ENCODE peak calls at places on chromosomes 7 and 10, in nine cellular contexts. Z, O, V, F, Y, U, G, Q and M are unnamed samples.

GRCh38 chr7:134676743-134677142 is 30.1 kb downstream of the BPGM start:
- DNase-seq in Q (no peak), O (no peak), U (no peak), Y (no peak), V (no peak), G (no peak), F (no peak), Z (no peak), M (no peak)

GRCh38 chr10:96500519-96500918 is 13.2 kb downstream of the TLL2 start:
- DNase-seq in Z (no peak), U (no peak), Y (no peak), V (no peak), Q (no peak), F (no peak), O (no peak), G (no peak), M (no peak)

GRCh38 chr7:157601530-157601929 is 264.7 kb downstream of the DNAJB6 start:
- DNase-seq in G (peak), Q (no peak), O (no peak), Y (no peak), V (no peak), U (peak), F (no peak), Z (no peak), M (no peak)

GRCh38 chr10:11165591-11166543 is 148.2 kb downstream of the CELF2 start:
- DNase-seq in V (peak), Z (peak), Y (peak), F (peak), Q (peak), U (peak), O (peak), G (peak), M (peak)

GRCh38 chr10:29356931-29357330 is 68.1 kb downstream of the LYZL1 start:
- DNase-seq in O (no peak), Q (no peak), Y (no peak), F (no peak), Z (no peak), V (no peak), U (no peak), G (no peak), M (no peak)

GRCh38 chr7:128396357-128396756 is 13.4 kb downstream of the IMPDH1 start:
- DNase-seq in Z (no peak), F (no peak), Y (no peak), V (no peak), Q (no peak), O (no peak), G (no peak), U (no peak), M (no peak)

GRCh38 chr7:1617957-1618356 is 48.1 kb upstream of the PSMG3 start:
- DNase-seq in V (no peak), O (no peak), F (no peak), Q (no peak), Z (no peak), U (no peak), G (no peak), Y (no peak), M (no peak)

GRCh38 chr10:130808243-130808642 is 503.3 kb downstream of the TCERG1L start:
- DNase-seq in Q (no peak), Y (no peak), V (no peak), G (no peak), Z (no peak), U (no peak), O (no peak), F (no peak), M (no peak)

GRCh38 chr10:73413528-73414229 is at the start of gene ANXA7:
- DNase-seq in Y (peak), V (peak), U (peak), Q (peak), F (peak), G (peak), Z (peak), O (peak), M (peak)

GRCh38 chr10:117894339-117894738 is 152.4 kb downstream of the RAB11FIP2 start:
- DNase-seq in V (no peak), F (no peak), U (no peak), O (no peak), Y (no peak), Z (no peak), G (no peak), Q (no peak), M (no peak)

GRCh38 chr10:120553911-120554310 is 96.9 kb downstream of the PLPP4 start:
- DNase-seq in O (no peak), Q (no peak), V (no peak), Y (no peak), G (no peak), Z (no peak), U (no peak), F (no peak), M (no peak)

GRCh38 chr7:24143547-24143946 is 140.4 kb upstream of the NPY start:
- DNase-seq in V (no peak), G (no peak), Q (no peak), O (no peak), U (no peak), F (no peak), Y (no peak), Z (no peak), M (no peak)

GRCh38 chr10:122504551-122504950 is 43.2 kb downstream of the HTRA1 start:
- DNase-seq in O (peak), U (peak), Y (peak), V (peak), Z (peak), Q (peak), F (peak), G (no peak), M (peak)

GRCh38 chr7:71935674-71936073 is 476.5 kb downstream of the CALN1 start:
- DNase-seq in Y (no peak), G (no peak), V (no peak), Q (no peak), U (no peak), Z (no peak), O (no peak), F (no peak), M (no peak)

GRCh38 chr7:16851829-16852228 is 30.0 kb downstream of the AGR3 start:
- DNase-seq in Q (no peak), G (no peak), U (no peak), F (no peak), V (no peak), O (no peak), Y (no peak), Z (no peak), M (peak)

GRCh38 chr10:43842496-43842895 is 193.8 kb upstream of the ZNF32 start:
- DNase-seq in O (no peak), Q (no peak), V (no peak), F (no peak), G (no peak), U (no peak), Z (no peak), Y (no peak), M (no peak)

GRCh38 chr7:22635349-22635748 is 91.7 kb upstream of the IL6 start:
- DNase-seq in O (no peak), F (no peak), Y (no peak), Z (no peak), Q (no peak), G (no peak), V (no peak), U (no peak), M (no peak)

GRCh38 chr10:92789067-92789466 is 59.3 kb upstream of the EXOC6 start:
- DNase-seq in V (no peak), Q (no peak), F (no peak), Z (no peak), O (no peak), G (peak), Y (no peak), U (no peak), M (no peak)

GRCh38 chr7:15104411-15105092 is 202.0 kb upstream of the DGKB start:
- DNase-seq in F (no peak), V (no peak), U (no peak), Y (no peak), Q (no peak), G (no peak), Z (no peak), O (no peak), M (peak)

GRCh38 chr7:13279854-13280435 is 592.5 kb downstream of the ARL4A start:
- DNase-seq in F (no peak), Y (no peak), Z (no peak), G (no peak), V (no peak), U (no peak), Q (no peak), O (no peak), M (no peak)

GRCh38 chr7:149147730-149148653 is 739 bp downstream of the ZNF398 start:
- DNase-seq in Y (peak), U (peak), Q (peak), F (peak), O (peak), Z (peak), V (peak), G (peak), M (peak)

GRCh38 chr10:84159076-84159475 is 14.5 kb upstream of the GPR15LG start:
- DNase-seq in Z (no peak), U (no peak), F (no peak), Q (no peak), O (no peak), Y (no peak), V (no peak), G (no peak), M (no peak)

GRCh38 chr10:111983970-111984525 is 199.5 kb downstream of the GPAM start:
- DNase-seq in Y (no peak), V (no peak), Q (no peak), Z (no peak), G (no peak), O (no peak), U (no peak), F (no peak), M (no peak)

GRCh38 chr10:122062831-122063674 is 74.1 kb downstream of the TACC2 start:
- DNase-seq in V (peak), F (peak), Q (peak), Z (peak), O (peak), U (peak), Y (peak), G (peak), M (peak)

GRCh38 chr10:98060079-98060478 is 29.7 kb upstream of the CRTAC1 start:
- DNase-seq in G (no peak), U (no peak), Q (no peak), O (no peak), V (no peak), Y (no peak), Z (no peak), F (no peak), M (no peak)

GRCh38 chr10:129841590-129841989 is 122.5 kb downstream of the EBF3 start:
- DNase-seq in Q (no peak), Z (no peak), F (no peak), V (no peak), O (no peak), G (no peak), U (no peak), Y (no peak), M (no peak)

GRCh38 chr10:49739426-49739825 is 22.7 kb downstream of the OGDHL start:
- DNase-seq in Y (no peak), V (no peak), Z (no peak), G (peak), U (no peak), O (no peak), F (no peak), Q (peak), M (no peak)

GRCh38 chr10:50472914-50473313 is 150.8 kb downstream of the SGMS1 start:
- DNase-seq in Q (no peak), O (no peak), U (no peak), G (no peak), F (no peak), Y (no peak), Z (no peak), V (no peak), M (no peak)

GRCh38 chr7:134078991-134079390 is 48.1 kb upstream of the LRGUK start:
- DNase-seq in V (no peak), Z (no peak), O (no peak), U (no peak), G (no peak), F (no peak), Y (no peak), Q (no peak), M (no peak)

DNA sequence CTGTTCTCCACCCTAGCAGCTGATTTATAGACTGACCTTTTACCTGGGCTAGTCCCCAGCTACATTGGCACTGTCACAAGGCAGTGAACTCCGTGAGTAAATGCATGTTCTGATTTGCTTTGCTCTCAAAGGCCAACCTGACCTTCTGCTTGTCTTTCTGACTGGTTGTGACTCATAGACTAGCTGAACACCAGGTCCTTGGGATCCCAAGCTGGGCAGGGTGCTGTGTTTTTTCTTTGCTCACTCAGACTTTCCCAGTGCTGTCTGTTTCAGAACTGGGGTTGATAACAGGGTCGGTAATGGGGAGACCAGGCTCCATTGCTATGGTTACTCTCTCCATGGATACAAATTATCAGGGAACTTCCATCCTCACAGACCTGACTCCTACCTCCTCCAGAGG is 35.0 kb downstream of the EVX1 start:
- DNase-seq in Z (no peak), U (peak), G (no peak), F (peak), V (no peak), Y (peak), Q (peak), O (no peak), M (peak)
- TF ChIP-seq POLR2A in Z (no peak), U (no peak), G (no peak), F (no peak), V (no peak), Y (no peak), Q (no peak), O (no peak), M (no peak)

GRCh38 chr7:28346972-28347371 is 65.3 kb upstream of the CREB5 start:
- DNase-seq in F (no peak), Y (no peak), G (no peak), Q (no peak), U (no peak), O (no peak), Z (no peak), V (no peak), M (no peak)

GRCh38 chr7:28347964-28348363 is 64.4 kb upstream of the CREB5 start:
- DNase-seq in G (no peak), Z (no peak), O (no peak), F (no peak), Y (no peak), Q (no peak), U (no peak), V (no peak), M (no peak)

GRCh38 chr7:28347462-28347861 is 64.9 kb upstream of the CREB5 start:
- DNase-seq in Z (no peak), U (no peak), G (no peak), V (no peak), F (no peak), O (no peak), Y (no peak), Q (no peak), M (no peak)

GRCh38 chr7:28348631-28349030 is 63.7 kb upstream of the CREB5 start:
- DNase-seq in F (no peak), G (no peak), O (no peak), V (no peak), Y (no peak), Q (peak), U (no peak), Z (no peak), M (peak)

GRCh38 chr7:28346256-28346655 is 66.1 kb upstream of the CREB5 start:
- DNase-seq in Y (no peak), F (no peak), Z (no peak), U (no peak), O (no peak), Q (no peak), V (no peak), G (no peak), M (no peak)
- H3K27ac ChIP-seq in Y (no peak), F (no peak), Z (no peak), U (no peak), O (no peak), Q (no peak), V (no peak), G (no peak), M (no peak)

DNA sequence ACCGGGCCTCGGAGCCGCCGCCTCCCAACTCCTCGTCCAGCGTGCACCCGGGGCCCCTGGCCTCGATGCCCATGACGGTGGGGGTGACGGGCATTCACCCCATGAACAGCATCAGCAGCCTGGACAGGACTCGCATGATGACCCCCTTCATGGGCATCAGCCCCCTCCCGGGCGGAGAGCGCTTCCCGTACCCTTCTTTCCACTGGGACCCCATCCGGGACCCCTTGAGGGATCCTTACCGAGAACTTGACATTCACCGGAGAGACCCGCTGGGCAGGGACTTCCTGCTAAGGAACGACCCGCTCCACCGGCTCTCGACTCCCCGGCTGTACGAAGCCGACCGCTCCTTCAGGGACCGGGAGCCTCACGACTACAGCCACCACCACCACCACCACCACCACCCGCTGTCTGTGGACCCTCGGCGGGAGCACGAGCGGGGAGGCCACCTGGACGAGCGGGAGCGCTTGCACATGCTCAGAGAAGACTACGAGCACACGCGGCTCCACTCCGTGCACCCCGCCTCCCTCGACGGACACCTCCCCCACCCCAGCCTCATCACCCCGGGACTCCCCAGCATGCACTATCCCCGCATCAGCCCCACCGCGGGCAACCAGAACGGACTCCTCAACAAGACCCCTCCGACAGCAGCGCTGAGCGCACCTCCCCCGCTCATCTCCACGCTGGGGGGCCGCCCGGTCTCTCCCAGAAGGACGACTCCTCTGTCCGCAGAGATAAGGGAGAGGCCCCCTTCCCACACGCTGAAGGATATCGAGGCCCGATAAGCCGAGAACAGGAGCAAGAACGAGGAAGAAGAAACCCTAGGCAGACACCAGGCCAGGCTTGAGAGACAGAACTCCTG is 341.5 kb upstream of the GALNT17 start:
- DNase-seq in Z (no peak), G (no peak), V (peak), O (no peak), Q (no peak), F (no peak), Y (no peak), U (no peak), M (no peak)
- H3K4me3 ChIP-seq in Z (no peak), G (no peak), V (no peak), O (no peak), Q (no peak), F (no peak), Y (no peak), U (no peak), M (no peak)

GRCh38 chr7:113202282-113202681 is 83.9 kb upstream of the SMIM30 start:
- DNase-seq in Q (no peak), G (no peak), F (no peak), O (no peak), Y (no peak), V (no peak), U (no peak), Z (no peak), M (no peak)
- TF ChIP-seq POLR2A in Q (no peak), G (no peak), F (no peak), O (no peak), Y (no peak), V (no peak), U (no peak), Z (no peak), M (no peak)